ENCODE peak calls at places on chromosomes 16 and 17, in nine cellular contexts. P, O, Y, B, T, K, X, F and M are unnamed samples.

GRCh38 chr16:15509593-15510520 is 75.5 kb downstream of the BMERB1 start:
- DNase-seq in T (no peak), Y (no peak), O (no peak), F (peak), P (no peak), X (peak), B (peak), K (no peak), M (no peak)

GRCh38 chr16:65809627-65810026 is 556.9 kb upstream of the CDH5 start:
- DNase-seq in O (no peak), P (no peak), T (no peak), B (no peak), K (no peak), F (no peak), X (no peak), Y (no peak), M (no peak)

GRCh38 chr16:82055728-82056549 is 20.9 kb downstream of the HSD17B2 start:
- DNase-seq in P (no peak), B (no peak), O (no peak), T (no peak), K (no peak), X (no peak), F (no peak), Y (peak), M (no peak)

GRCh38 chr17:5545051-5545987 is 39.0 kb downstream of the NLRP1 start:
- DNase-seq in X (no peak), T (no peak), Y (no peak), K (no peak), P (no peak), F (no peak), B (peak), O (no peak), M (no peak)

GRCh38 chr17:46141645-46142044 is 51.6 kb downstream of the KANSL1 start:
- DNase-seq in P (no peak), T (no peak), Y (no peak), X (no peak), K (no peak), F (no peak), B (no peak), O (no peak), M (no peak)

GRCh38 chr16:15575293-15576049 is 67.5 kb downstream of the MARF1 start:
- DNase-seq in F (no peak), B (no peak), P (no peak), X (no peak), O (no peak), K (no peak), Y (no peak), T (no peak), M (no peak)

GRCh38 chr17:59828478-59828760 is 64.3 kb downstream of the TUBD1 start:
- DNase-seq in K (no peak), B (no peak), P (no peak), X (no peak), F (no peak), O (no peak), T (no peak), Y (no peak), M (no peak)

GRCh38 chr17:16381496-16381820 is 567 bp downstream of the UBB start:
- DNase-seq in F (no peak), P (no peak), T (no peak), B (no peak), X (no peak), Y (no peak), K (no peak), O (no peak), M (no peak)

GRCh38 chr17:81253358-81254131 is 14.4 kb downstream of the NDUFAF8 start:
- DNase-seq in P (peak), B (peak), X (no peak), Y (peak), K (peak), F (peak), O (no peak), T (peak), M (peak)

GRCh38 chr16:20001856-20002707 is 71.6 kb downstream of the GPR139 start:
- DNase-seq in F (no peak), Y (no peak), T (no peak), P (no peak), K (no peak), O (no peak), B (no peak), X (no peak), M (no peak)

GRCh38 chr16:28205117-28205899 is 6.5 kb downstream of the XPO6 start:
- DNase-seq in Y (no peak), K (no peak), P (no peak), X (no peak), F (no peak), O (no peak), B (no peak), T (no peak), M (no peak)

GRCh38 chr17:57623620-57624019 is 121.5 kb downstream of the CCDC182 start:
- DNase-seq in P (no peak), F (no peak), K (no peak), X (no peak), T (no peak), O (no peak), Y (no peak), B (no peak), M (no peak)

GRCh38 chr17:7987112-7987893 is 15.1 kb upstream of the GUCY2D start:
- DNase-seq in T (no peak), O (no peak), X (no peak), B (no peak), P (no peak), K (no peak), F (no peak), Y (no peak), M (no peak)

GRCh38 chr17:68587847-68588246 is 13.3 kb downstream of the FAM20A start:
- DNase-seq in Y (no peak), F (no peak), K (no peak), O (no peak), P (no peak), T (no peak), X (no peak), B (no peak), M (no peak)

GRCh38 chr16:71610936-71611871 is 14.8 kb upstream of the MARVELD3 start:
- DNase-seq in Y (peak), X (no peak), K (no peak), P (peak), B (peak), T (peak), O (no peak), F (peak), M (peak)

GRCh38 chr17:51260960-51261958 is 913 bp downstream of the UTP18 start:
- DNase-seq in B (peak), P (peak), F (no peak), T (peak), Y (peak), X (no peak), O (no peak), K (peak), M (no peak)

GRCh38 chr17:55722742-55723487 is at the start of gene TMEM100:
- DNase-seq in K (no peak), B (peak), Y (no peak), T (no peak), F (no peak), O (peak), P (no peak), X (peak), M (no peak)

GRCh38 chr16:77214411-77215138 is 15.4 kb downstream of the SYCE1L start:
- DNase-seq in O (no peak), B (no peak), X (no peak), T (no peak), Y (no peak), K (no peak), P (no peak), F (no peak), M (no peak)

GRCh38 chr16:27728691-27729090 is 178.7 kb downstream of the KATNIP start:
- DNase-seq in Y (no peak), P (no peak), X (no peak), O (no peak), T (no peak), K (no peak), F (no peak), B (no peak), M (no peak)

GRCh38 chr17:81390029-81390428 is 5.2 kb upstream of the BAHCC1 start:
- DNase-seq in F (no peak), X (no peak), T (no peak), P (no peak), B (no peak), K (no peak), O (no peak), Y (no peak), M (no peak)

GRCh38 chr17:76688165-76688622 is 22.6 kb downstream of the MXRA7 start:
- DNase-seq in P (no peak), O (no peak), B (peak), F (peak), Y (no peak), X (no peak), T (no peak), K (no peak), M (no peak)